ENCODE peak calls at places on chromosomes 4 and X, in ten cellular contexts. K is upper lobe of left lung; L is NCI-H1436; N is activated CD4-positive, alpha-beta T cell treated with anti-CD3 and anti-CD28 coated beads, Interleukin-2, amount 50 U/mL, for 24 hours; B is NAMALWA; I is iris pigment epithelial cell; T is NCI-H187 treated with DMSO at 0.1 percent for 48 hours; W is D341Med; H is progenitor cell of endocrine pancreas; M is amygdala. V is an unnamed sample.

GRCh38 chr4:41216294-41217019 is 2.1 kb upstream of the APBB2 start:
- DNase-seq in L (peak), N (peak), M (no peak), W (peak), T (peak), B (peak), H (peak), K (peak), I (peak), V (peak)

GRCh38 chrX:10726647-10727046 is 106.3 kb upstream of the MID1 start:
- DNase-seq in L (no peak), I (peak), N (no peak), T (no peak), W (no peak), H (no peak), K (no peak), M (no peak), B (no peak), V (no peak)

GRCh38 chr4:169270810-169271691 is at the start of gene SH3RF1:
- DNase-seq in H (peak), I (peak), W (peak), K (peak), B (no peak), T (no peak), L (peak), N (no peak), M (no peak), V (peak)

GRCh38 chr4:2828758-2829181 is 14.9 kb upstream of the ADD1 start:
- DNase-seq in B (no peak), K (no peak), W (no peak), L (no peak), M (no peak), N (no peak), T (no peak), H (no peak), I (no peak), V (no peak)

GRCh38 chr4:101981756-101982155 is 191.2 kb downstream of the BANK1 start:
- DNase-seq in K (peak), B (no peak), H (no peak), I (peak), T (no peak), M (no peak), L (no peak), W (no peak), N (no peak), V (peak)

GRCh38 chrX:40544343-40545250 is 36.2 kb upstream of the ATP6AP2 start:
- DNase-seq in K (peak), H (no peak), M (no peak), B (no peak), T (no peak), N (no peak), W (no peak), L (no peak), I (no peak), V (no peak)

GRCh38 chr4:141240259-141240658 is 19.6 kb downstream of the ZNF330 start:
- DNase-seq in N (no peak), B (no peak), T (no peak), I (no peak), K (no peak), L (no peak), H (no peak), M (no peak), W (no peak), V (no peak)

GRCh38 chr4:55439023-55439422 is 43.3 kb downstream of the TMEM165 start:
- DNase-seq in I (no peak), T (no peak), W (no peak), M (no peak), L (no peak), H (no peak), N (no peak), K (no peak), B (no peak), V (no peak)

GRCh38 chrX:29690061-29690460 is 525.3 kb upstream of the MAGEB2 start:
- DNase-seq in N (no peak), M (no peak), W (no peak), H (no peak), K (no peak), B (no peak), L (no peak), I (peak), T (no peak), V (no peak)

GRCh38 chr4:40121515-40121914 is 64.9 kb downstream of the N4BP2 start:
- DNase-seq in T (no peak), N (no peak), L (no peak), I (peak), B (peak), M (no peak), K (peak), H (no peak), W (no peak), V (peak)

GRCh38 chr4:127604949-127605709 is 27.6 kb upstream of the INTU start:
- DNase-seq in H (no peak), N (no peak), L (peak), I (peak), K (no peak), B (peak), T (no peak), W (peak), M (no peak), V (peak)

GRCh38 chr4:180828455-180829018 is 1414.7 kb upstream of the TENM3 start:
- DNase-seq in W (peak), M (no peak), N (no peak), I (peak), K (no peak), T (peak), B (peak), L (peak), H (no peak), V (peak)